ENCODE peak calls at places on chromosome 11, in six cellular contexts. I is pancreas, S is BJ, P is kidney epithelial cell, W is tibial nerve, J is uterus. F is an unnamed sample.

GRCh38 chr11:13674799-13675509 is 6.5 kb downstream of the FAR1 start:
- DNase-seq in I (no peak), J (no peak), W (no peak), P (no peak), S (no peak), F (no peak)

GRCh38 chr11:57276169-57276854 is 39.3 kb upstream of the APLNR start:
- DNase-seq in S (no peak), W (no peak), J (no peak), P (no peak), I (no peak), F (no peak)

GRCh38 chr11:58597749-58598148 is 18.9 kb downstream of the ZFP91 start:
- DNase-seq in S (no peak), J (no peak), W (no peak), P (no peak), I (no peak), F (no peak)

GRCh38 chr11:56509439-56509838 is 18.3 kb upstream of the OR5M8 start:
- DNase-seq in W (no peak), J (no peak), I (no peak), P (no peak), S (no peak), F (no peak)

GRCh38 chr11:18404062-18404461 is 8.1 kb upstream of the LDHC start:
- DNase-seq in I (no peak), J (no peak), P (no peak), S (no peak), W (no peak), F (no peak)

GRCh38 chr11:26276798-26277424 is 55.0 kb upstream of the ANO3 start:
- DNase-seq in I (peak; percentile 33), S (peak; percentile 12), W (peak; percentile 21), J (peak; percentile 51), P (peak; percentile 18), F (peak; percentile 45)

GRCh38 chr11:70944636-70945035 is 307.7 kb downstream of the SHANK2 start:
- DNase-seq in I (no peak), S (no peak), J (no peak), P (no peak), W (no peak), F (no peak)

GRCh38 chr11:9719949-9720646 is 56.2 kb downstream of the SWAP70 start:
- DNase-seq in P (no peak), S (no peak), J (no peak), I (no peak), W (no peak), F (no peak)

GRCh38 chr11:87299041-87299481 is 261.3 kb downstream of the TMEM135 start:
- DNase-seq in S (no peak), J (no peak), I (no peak), P (no peak), W (no peak), F (no peak)

GRCh38 chr11:12677131-12677530 is 2.9 kb downstream of the TEAD1 start:
- DNase-seq in P (no peak), J (no peak), W (no peak), S (no peak), I (no peak), F (no peak)

GRCh38 chr11:117316197-117316961 is at the start of gene BACE1:
- DNase-seq in J (peak; percentile 84), S (peak; percentile 52), P (peak; percentile 50), W (peak; percentile 43), I (peak; percentile 87), F (peak; percentile 66)

GRCh38 chr11:126465573-126466287 is 110.2 kb downstream of the ST3GAL4 start:
- DNase-seq in J (no peak), I (no peak), S (no peak), P (no peak), W (no peak), F (no peak)

GRCh38 chr11:129252621-129253020 is 60.5 kb upstream of the ARHGAP32 start:
- DNase-seq in S (no peak), W (no peak), J (no peak), P (no peak), I (no peak), F (no peak)

GRCh38 chr11:89566972-89567371 is 75.8 kb upstream of the NOX4 start:
- DNase-seq in P (no peak), I (no peak), W (no peak), S (no peak), J (no peak), F (no peak)

GRCh38 chr11:32231909-32232493 is 141.1 kb downstream of the RCN1 start:
- DNase-seq in W (no peak), I (no peak), P (no peak), J (no peak), S (no peak), F (no peak)

GRCh38 chr11:66121453-66121852 is 51.4 kb downstream of the PACS1 start:
- DNase-seq in W (no peak), I (no peak), S (no peak), P (no peak), J (no peak), F (no peak)

DNA sequence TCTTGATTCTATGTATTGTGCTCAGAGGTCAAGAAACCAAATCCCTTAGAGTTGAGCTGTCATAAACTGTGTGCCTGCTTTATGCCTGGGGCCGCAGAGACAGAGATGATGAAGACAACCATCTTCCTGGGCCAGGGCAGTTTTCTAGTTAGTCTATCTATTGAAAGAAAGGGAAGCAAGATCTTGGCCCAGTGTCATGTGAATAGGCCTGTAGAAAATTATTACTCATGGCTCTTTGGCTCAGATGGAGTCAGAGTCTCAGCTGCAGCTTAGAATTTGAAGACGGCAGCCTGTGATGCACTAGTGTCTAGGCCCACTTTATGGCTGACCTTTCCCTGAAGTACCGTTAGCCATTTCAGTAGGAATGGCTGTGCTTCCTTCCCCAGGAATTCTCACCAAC is 112.0 kb downstream of the DBX1 start:
- DNase-seq in I (no peak), P (no peak), W (no peak), S (no peak), J (no peak), F (no peak)
- H3K4me3 ChIP-seq in I (no peak overlapping the region), P (no peak overlapping the region), W (no peak overlapping the region), S (no peak overlapping the region), J (no peak overlapping the region), F (no peak overlapping the region)

GRCh38 chr11:67648140-67648795 is 2.3 kb downstream of the ACY3 start:
- DNase-seq in P (no peak), I (peak; percentile 69), J (no peak), S (no peak), W (no peak), F (no peak)
- TF ChIP-seq CTCF in P (peak; percentile 32), I (peak; percentile 48), J (no peak), S (no peak), W (no peak), F (no peak)

DNA sequence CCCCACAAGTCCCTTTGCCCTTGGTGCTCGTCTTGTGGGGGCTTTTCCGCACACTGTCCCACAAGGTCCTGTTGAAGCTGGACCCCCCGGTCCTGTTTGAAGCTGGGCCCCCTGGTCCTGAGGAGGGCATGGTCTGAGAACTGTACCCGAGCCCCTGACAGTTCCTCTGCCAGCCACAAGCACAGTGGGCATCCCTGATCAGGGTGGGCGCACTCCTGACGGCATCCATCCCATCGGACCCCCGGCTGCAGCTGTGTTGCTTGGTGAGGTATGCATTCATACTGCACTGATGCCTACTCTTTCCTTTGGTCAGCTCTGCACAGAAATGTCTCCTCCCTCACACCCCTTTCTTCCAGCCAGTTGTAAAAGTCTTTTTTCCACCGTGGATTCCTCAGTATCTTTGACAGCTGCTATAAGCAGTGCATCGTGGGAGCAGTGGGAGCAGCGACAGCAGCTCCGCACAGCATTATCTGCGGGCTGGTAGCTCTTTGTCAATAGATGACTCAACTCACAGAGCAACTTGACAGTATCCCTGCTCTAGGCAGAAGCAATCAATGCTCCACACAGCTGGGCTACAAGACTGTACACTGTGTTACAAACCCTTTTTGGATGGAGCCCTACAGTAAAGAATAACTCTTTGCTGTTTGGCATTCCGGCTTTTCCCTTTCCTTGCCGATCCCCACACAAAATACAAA is 1030.8 kb upstream of the CCDC90B start:
- DNase-seq in S (no peak), P (peak; percentile 16), W (no peak), I (peak; percentile 9), J (peak; percentile 16), F (peak; percentile 1)
- H3K4me3 ChIP-seq in S (no peak overlapping the region), P (no peak overlapping the region), W (no peak overlapping the region), I (no peak overlapping the region), J (peak overlapping the region; percentile 30), F (no peak overlapping the region)

GRCh38 chr11:36118084-36118483 is 171.1 kb downstream of the COMMD9 start:
- DNase-seq in W (no peak), I (no peak), J (no peak), P (no peak), S (no peak), F (no peak)

GRCh38 chr11:36122715-36123114 is 166.5 kb downstream of the COMMD9 start:
- DNase-seq in S (no peak), P (no peak), W (no peak), J (no peak), I (no peak), F (no peak)

GRCh38 chr11:36115378-36115801 is 171.5 kb downstream of the LDLRAD3 start:
- DNase-seq in S (no peak), J (no peak), P (no peak), I (no peak), W (no peak), F (no peak)

GRCh38 chr11:36116161-36116560 is 172.3 kb downstream of the LDLRAD3 start:
- DNase-seq in J (no peak), I (no peak), S (no peak), P (no peak), W (no peak), F (no peak)

DNA sequence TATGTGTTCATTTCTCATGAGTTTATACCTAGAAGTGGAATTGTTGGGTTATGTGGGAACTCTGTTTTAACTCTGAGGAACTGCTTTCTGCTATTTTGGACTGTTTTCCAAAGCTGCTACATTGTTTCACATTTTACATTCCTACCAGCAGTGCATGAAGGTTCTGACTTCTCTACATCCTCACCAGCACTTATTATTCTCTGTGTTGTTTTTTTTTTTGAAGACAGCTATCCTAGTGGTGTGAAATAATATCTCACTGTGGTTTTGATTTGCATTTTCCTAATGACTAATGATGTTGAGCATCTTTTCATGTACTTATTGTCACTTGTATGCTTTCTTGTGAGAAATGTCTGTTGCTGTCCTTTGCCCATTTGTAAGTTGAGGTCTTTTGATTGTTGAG is 169.9 kb downstream of the COMMD9 start:
- DNase-seq in I (no peak), W (no peak), J (no peak), S (no peak), P (no peak), F (no peak)
- TF ChIP-seq CTCF in I (no peak), W (no peak), J (no peak), S (no peak), P (no peak), F (no peak)

GRCh38 chr11:59667812-59668187 is 1.0 kb downstream of the PATL1 start:
- DNase-seq in S (no peak), W (no peak), P (no peak), I (no peak), J (no peak), F (no peak)
- H3K4me3 ChIP-seq in S (peak overlapping the region; percentile 95), W (peak overlapping the region; percentile 95), P (peak overlapping the region; percentile 93), I (peak overlapping the region; percentile 86), J (peak overlapping the region; percentile 96), F (peak overlapping the region; percentile 92)

F was measured in astrocyte of the cerebellum.